ENCODE peak calls at places on chromosomes 7 and 10, in seven cellular contexts. One of them, this sample, is unnamed. For H3K4me1, the result is how much of the 10 kb centered on the place peaks cover.

GRCh38 chr10:29811751-29812427 is 177.1 kb upstream of the SVIL start:
- DNase-seq in lower lobe of right lung: no peak
- DNase-seq in HCT116: no peak
- DNase-seq in GM23248: peak
- DNase-seq in breast epithelium: no peak
- DNase-seq in aorta: peak
- DNase-seq in A549: peak
- DNase-seq in this sample: no peak

GRCh38 chr7:6252310-6252709 is 20.1 kb downstream of the CYTH3 start:
- DNase-seq in lower lobe of right lung: no peak
- DNase-seq in HCT116: no peak
- DNase-seq in GM23248: peak
- DNase-seq in breast epithelium: no peak
- DNase-seq in aorta: no peak
- DNase-seq in A549: no peak
- DNase-seq in this sample: no peak

GRCh38 chr10:17001961-17002749 is 127.5 kb downstream of the CUBN start:
- DNase-seq in lower lobe of right lung: no peak
- DNase-seq in HCT116: no peak
- DNase-seq in GM23248: peak
- DNase-seq in breast epithelium: no peak
- DNase-seq in aorta: no peak
- DNase-seq in A549: no peak
- DNase-seq in this sample: peak

GRCh38 chr7:130346339-130346905 is 1.8 kb downstream of the CPA5 start:
- DNase-seq in lower lobe of right lung: no peak
- DNase-seq in HCT116: no peak
- DNase-seq in GM23248: no peak
- DNase-seq in breast epithelium: no peak
- DNase-seq in aorta: no peak
- DNase-seq in A549: no peak
- DNase-seq in this sample: no peak

GRCh38 chr10:62590305-62590704 is 214.2 kb upstream of the ADO start:
- DNase-seq in lower lobe of right lung: no peak
- DNase-seq in HCT116: no peak
- DNase-seq in GM23248: no peak
- DNase-seq in breast epithelium: no peak
- DNase-seq in aorta: no peak
- DNase-seq in A549: no peak
- DNase-seq in this sample: no peak

GRCh38 chr10:30093303-30093967 is 34.0 kb upstream of the JCAD start:
- DNase-seq in lower lobe of right lung: no peak
- DNase-seq in HCT116: no peak
- DNase-seq in GM23248: no peak
- DNase-seq in breast epithelium: no peak
- DNase-seq in aorta: no peak
- DNase-seq in A549: no peak
- DNase-seq in this sample: no peak

GRCh38 chr7:154917214-154918160 is 85.4 kb downstream of the PAXIP1 start:
- DNase-seq in lower lobe of right lung: no peak
- DNase-seq in HCT116: no peak
- DNase-seq in GM23248: no peak
- DNase-seq in breast epithelium: no peak
- DNase-seq in aorta: no peak
- DNase-seq in A549: no peak
- DNase-seq in this sample: no peak

GRCh38 chr10:104406715-104407517 is 53.3 kb downstream of the CFAP58 start:
- DNase-seq in lower lobe of right lung: no peak
- DNase-seq in HCT116: peak
- DNase-seq in GM23248: peak
- DNase-seq in breast epithelium: no peak
- DNase-seq in aorta: no peak
- DNase-seq in A549: peak
- DNase-seq in this sample: no peak

GRCh38 chr10:112687647-112688046 is 240.6 kb downstream of the VTI1A start:
- DNase-seq in lower lobe of right lung: no peak
- DNase-seq in HCT116: no peak
- DNase-seq in GM23248: peak
- DNase-seq in breast epithelium: no peak
- DNase-seq in aorta: no peak
- DNase-seq in A549: peak
- DNase-seq in this sample: no peak

GRCh38 chr7:116753130-116753529 is 81.1 kb downstream of the MET start:
- DNase-seq in lower lobe of right lung: no peak
- DNase-seq in HCT116: no peak
- DNase-seq in GM23248: no peak
- DNase-seq in breast epithelium: no peak
- DNase-seq in aorta: no peak
- DNase-seq in A549: no peak
- DNase-seq in this sample: no peak

GRCh38 chr7:38185395-38185920 is 7.4 kb downstream of the STARD3NL start:
- DNase-seq in lower lobe of right lung: no peak
- DNase-seq in HCT116: no peak
- DNase-seq in GM23248: no peak
- DNase-seq in breast epithelium: no peak
- DNase-seq in aorta: no peak
- DNase-seq in A549: no peak
- DNase-seq in this sample: no peak

GRCh38 chr7:1193593-1194424 is 33.8 kb upstream of the ZFAND2A start:
- DNase-seq in lower lobe of right lung: no peak
- DNase-seq in HCT116: peak
- DNase-seq in GM23248: peak
- DNase-seq in breast epithelium: no peak
- DNase-seq in aorta: peak
- DNase-seq in A549: peak
- DNase-seq in this sample: no peak

GRCh38 chr10:79404231-79404609 is 41.2 kb downstream of the ZCCHC24 start:
- DNase-seq in lower lobe of right lung: peak
- DNase-seq in HCT116: no peak
- DNase-seq in GM23248: peak
- DNase-seq in breast epithelium: peak
- DNase-seq in aorta: peak
- DNase-seq in A549: no peak
- DNase-seq in this sample: peak

GRCh38 chr10:43340101-43340500 is 31.3 kb upstream of the FXYD4 start:
- DNase-seq in lower lobe of right lung: no peak
- DNase-seq in HCT116: no peak
- DNase-seq in GM23248: no peak
- DNase-seq in breast epithelium: no peak
- DNase-seq in aorta: no peak
- DNase-seq in A549: no peak
- DNase-seq in this sample: no peak

GRCh38 chr10:123854498-123854897 is 37.1 kb downstream of the CPXM2 start:
- DNase-seq in lower lobe of right lung: no peak
- DNase-seq in HCT116: no peak
- DNase-seq in GM23248: no peak
- DNase-seq in breast epithelium: no peak
- DNase-seq in aorta: no peak
- DNase-seq in A549: no peak
- DNase-seq in this sample: no peak

GRCh38 chr7:85287126-85287825 is 100.4 kb upstream of the SEMA3D start:
- DNase-seq in lower lobe of right lung: no peak
- DNase-seq in HCT116: no peak
- DNase-seq in GM23248: peak
- DNase-seq in breast epithelium: no peak
- DNase-seq in aorta: no peak
- DNase-seq in A549: no peak
- DNase-seq in this sample: no peak

GRCh38 chr7:49776994-49777393 is 3.6 kb downstream of the VWC2 start:
- DNase-seq in lower lobe of right lung: no peak
- DNase-seq in HCT116: no peak
- DNase-seq in GM23248: no peak
- DNase-seq in breast epithelium: no peak
- DNase-seq in aorta: no peak
- DNase-seq in A549: peak
- DNase-seq in this sample: no peak

GRCh38 chr7:130417215-130417614 is 23.6 kb downstream of the CEP41 start:
- DNase-seq in lower lobe of right lung: no peak
- DNase-seq in HCT116: no peak
- DNase-seq in GM23248: no peak
- DNase-seq in breast epithelium: no peak
- DNase-seq in aorta: no peak
- DNase-seq in A549: no peak
- DNase-seq in this sample: no peak

GRCh38 chr10:32950457-32951109 is 7.4 kb downstream of the ITGB1 start:
- DNase-seq in lower lobe of right lung: no peak
- DNase-seq in HCT116: no peak
- DNase-seq in GM23248: no peak
- DNase-seq in breast epithelium: no peak
- DNase-seq in aorta: no peak
- DNase-seq in A549: no peak
- DNase-seq in this sample: no peak

GRCh38 chr10:62063795-62064472 is 162.4 kb downstream of the ARID5B start:
- DNase-seq in lower lobe of right lung: no peak
- DNase-seq in HCT116: no peak
- DNase-seq in GM23248: peak
- DNase-seq in breast epithelium: no peak
- DNase-seq in aorta: no peak
- DNase-seq in A549: no peak
- DNase-seq in this sample: no peak

GRCh38 chr10:13945760-13946460 is 359.1 kb downstream of the PRPF18 start:
- DNase-seq in lower lobe of right lung: no peak
- DNase-seq in HCT116: no peak
- DNase-seq in GM23248: no peak
- DNase-seq in breast epithelium: no peak
- DNase-seq in aorta: peak
- DNase-seq in A549: no peak
- DNase-seq in this sample: no peak

GRCh38 chr7:8260871-8261707 is 878 bp downstream of the ICA1 start:
- DNase-seq in lower lobe of right lung: peak
- DNase-seq in HCT116: no peak
- DNase-seq in GM23248: peak
- DNase-seq in breast epithelium: peak
- DNase-seq in aorta: peak
- DNase-seq in A549: peak
- DNase-seq in this sample: peak

GRCh38 chr10:90920986-90921643 is at the start of gene ANKRD1:
- DNase-seq in lower lobe of right lung: no peak
- DNase-seq in HCT116: peak
- DNase-seq in GM23248: peak
- DNase-seq in breast epithelium: no peak
- DNase-seq in aorta: no peak
- DNase-seq in A549: peak
- DNase-seq in this sample: no peak

GRCh38 chr10:58384095-58384494 is 1.1 kb upstream of the TFAM start:
- DNase-seq in lower lobe of right lung: no peak
- DNase-seq in HCT116: no peak
- DNase-seq in GM23248: peak
- DNase-seq in breast epithelium: no peak
- DNase-seq in aorta: no peak
- DNase-seq in A549: no peak
- DNase-seq in this sample: no peak

GRCh38 chr7:128867842-128868623 is 5.4 kb downstream of the ATP6V1F start:
- DNase-seq in lower lobe of right lung: no peak
- DNase-seq in HCT116: no peak
- DNase-seq in GM23248: no peak
- DNase-seq in breast epithelium: no peak
- DNase-seq in aorta: no peak
- DNase-seq in A549: no peak
- DNase-seq in this sample: no peak

GRCh38 chr7:50336909-50337703 is 32.6 kb downstream of the IKZF1 start:
- DNase-seq in lower lobe of right lung: no peak
- DNase-seq in HCT116: no peak
- DNase-seq in GM23248: no peak
- DNase-seq in breast epithelium: no peak
- DNase-seq in aorta: no peak
- DNase-seq in A549: no peak
- DNase-seq in this sample: no peak

GRCh38 chr10:119542990-119543813 is 683 bp upstream of the RGS10 start:
- DNase-seq in lower lobe of right lung: peak
- DNase-seq in HCT116: no peak
- DNase-seq in GM23248: peak
- DNase-seq in breast epithelium: no peak
- DNase-seq in aorta: peak
- DNase-seq in A549: peak
- DNase-seq in this sample: peak
- H3K4me1 ChIP-seq in lower lobe of right lung: under half
- H3K4me1 ChIP-seq in HCT116: half or more
- H3K4me1 ChIP-seq in GM23248: under half
- H3K4me1 ChIP-seq in breast epithelium: under half
- H3K4me1 ChIP-seq in aorta: under half
- H3K4me1 ChIP-seq in A549: under half
- H3K4me1 ChIP-seq in this sample: under half

GRCh38 chr7:81664304-81664703 is 105.5 kb downstream of the HGF start:
- DNase-seq in lower lobe of right lung: no peak
- DNase-seq in HCT116: no peak
- DNase-seq in GM23248: no peak
- DNase-seq in breast epithelium: no peak
- DNase-seq in aorta: no peak
- DNase-seq in A549: no peak
- DNase-seq in this sample: no peak

GRCh38 chr7:81672872-81673271 is 97.0 kb downstream of the HGF start:
- DNase-seq in lower lobe of right lung: no peak
- DNase-seq in HCT116: no peak
- DNase-seq in GM23248: no peak
- DNase-seq in breast epithelium: no peak
- DNase-seq in aorta: no peak
- DNase-seq in A549: no peak
- DNase-seq in this sample: no peak

GRCh38 chr7:81665236-81665635 is 104.6 kb downstream of the HGF start:
- DNase-seq in lower lobe of right lung: no peak
- DNase-seq in HCT116: no peak
- DNase-seq in GM23248: no peak
- DNase-seq in breast epithelium: no peak
- DNase-seq in aorta: no peak
- DNase-seq in A549: no peak
- DNase-seq in this sample: no peak

GRCh38 chr7:81666209-81666608 is 103.6 kb downstream of the HGF start:
- DNase-seq in lower lobe of right lung: no peak
- DNase-seq in HCT116: no peak
- DNase-seq in GM23248: no peak
- DNase-seq in breast epithelium: no peak
- DNase-seq in aorta: no peak
- DNase-seq in A549: no peak
- DNase-seq in this sample: no peak

GRCh38 chr7:81669476-81670105 is 100.3 kb downstream of the HGF start:
- DNase-seq in lower lobe of right lung: no peak
- DNase-seq in HCT116: no peak
- DNase-seq in GM23248: no peak
- DNase-seq in breast epithelium: no peak
- DNase-seq in aorta: no peak
- DNase-seq in A549: peak
- DNase-seq in this sample: no peak
- H3K4me1 ChIP-seq in lower lobe of right lung: under half
- H3K4me1 ChIP-seq in HCT116: under half
- H3K4me1 ChIP-seq in GM23248: under half
- H3K4me1 ChIP-seq in breast epithelium: under half
- H3K4me1 ChIP-seq in aorta: under half
- H3K4me1 ChIP-seq in A549: under half
- H3K4me1 ChIP-seq in this sample: under half

GRCh38 chr7:157352506-157352905 is 15.7 kb downstream of the DNAJB6 start:
- DNase-seq in lower lobe of right lung: no peak
- DNase-seq in HCT116: no peak
- DNase-seq in GM23248: no peak
- DNase-seq in breast epithelium: no peak
- DNase-seq in aorta: no peak
- DNase-seq in A549: no peak
- DNase-seq in this sample: no peak
- H3K4me1 ChIP-seq in lower lobe of right lung: half or more
- H3K4me1 ChIP-seq in HCT116: half or more
- H3K4me1 ChIP-seq in GM23248: under half
- H3K4me1 ChIP-seq in breast epithelium: under half
- H3K4me1 ChIP-seq in aorta: under half
- H3K4me1 ChIP-seq in A549: under half
- H3K4me1 ChIP-seq in this sample: under half

GRCh38 chr7:2708547-2709310 is 20.7 kb downstream of the AMZ1 start:
- DNase-seq in lower lobe of right lung: no peak
- DNase-seq in HCT116: no peak
- DNase-seq in GM23248: no peak
- DNase-seq in breast epithelium: no peak
- DNase-seq in aorta: no peak
- DNase-seq in A549: no peak
- DNase-seq in this sample: no peak
- H3K4me1 ChIP-seq in lower lobe of right lung: under half
- H3K4me1 ChIP-seq in HCT116: under half
- H3K4me1 ChIP-seq in GM23248: under half
- H3K4me1 ChIP-seq in breast epithelium: under half
- H3K4me1 ChIP-seq in aorta: under half
- H3K4me1 ChIP-seq in A549: under half
- H3K4me1 ChIP-seq in this sample: under half